ENCODE peak calls at places on chromosomes 4 and X, in five cellular contexts. One of them, this sample, is unnamed.
A peak's percentile ranks its signal among the peaks of the same experiment; 100 is the strongest.

GRCh38 chr4:124276461-124276860 is 436.1 kb downstream of the ANKRD50 start:
- DNase-seq in ovary: no peak
- DNase-seq in foreskin fibroblast: peak; percentile 23
- DNase-seq in adrenal gland: no peak
- DNase-seq in progenitor cell of endocrine pancreas: no peak
- DNase-seq in this sample: peak; percentile 43

GRCh38 chr4:24519649-24520048 is 64.7 kb downstream of the DHX15 start:
- DNase-seq in ovary: no peak
- DNase-seq in foreskin fibroblast: peak; percentile 36
- DNase-seq in adrenal gland: no peak
- DNase-seq in progenitor cell of endocrine pancreas: no peak
- DNase-seq in this sample: no peak

GRCh38 chr4:6245246-6246169 is 24.1 kb upstream of the WFS1 start:
- DNase-seq in ovary: no peak
- DNase-seq in foreskin fibroblast: peak; percentile 43
- DNase-seq in adrenal gland: peak; percentile 65
- DNase-seq in progenitor cell of endocrine pancreas: no peak
- DNase-seq in this sample: no peak

GRCh38 chr4:77036206-77036605 is 39.6 kb downstream of the CCNI start:
- DNase-seq in ovary: no peak
- DNase-seq in foreskin fibroblast: peak; percentile 87
- DNase-seq in adrenal gland: no peak
- DNase-seq in progenitor cell of endocrine pancreas: no peak
- DNase-seq in this sample: peak; percentile 88

GRCh38 chrX:42366181-42366580 is 411.8 kb downstream of the PPP1R2C start:
- DNase-seq in ovary: no peak
- DNase-seq in foreskin fibroblast: no peak
- DNase-seq in adrenal gland: no peak
- DNase-seq in progenitor cell of endocrine pancreas: no peak
- DNase-seq in this sample: no peak

GRCh38 chrX:45274576-45274975 is 73.9 kb upstream of the DIPK2B start:
- DNase-seq in ovary: no peak
- DNase-seq in foreskin fibroblast: peak; percentile 38
- DNase-seq in adrenal gland: no peak
- DNase-seq in progenitor cell of endocrine pancreas: no peak
- DNase-seq in this sample: no peak

GRCh38 chrX:11406109-11406755 is 113.0 kb downstream of the AMELX start:
- DNase-seq in ovary: no peak
- DNase-seq in foreskin fibroblast: no peak
- DNase-seq in adrenal gland: no peak
- DNase-seq in progenitor cell of endocrine pancreas: no peak
- DNase-seq in this sample: peak; percentile 21

GRCh38 chr4:118282692-118283091 is 70.1 kb downstream of the PRSS12 start:
- DNase-seq in ovary: no peak
- DNase-seq in foreskin fibroblast: peak; percentile 89
- DNase-seq in adrenal gland: no peak
- DNase-seq in progenitor cell of endocrine pancreas: no peak
- DNase-seq in this sample: peak; percentile 68

GRCh38 chr4:138090145-138090917 is 151.8 kb downstream of the SLC7A11 start:
- DNase-seq in ovary: peak; percentile 48
- DNase-seq in foreskin fibroblast: peak; percentile 89
- DNase-seq in adrenal gland: peak; percentile 77
- DNase-seq in progenitor cell of endocrine pancreas: peak; percentile 52
- DNase-seq in this sample: peak; percentile 79

GRCh38 chrX:17584248-17584681 is 153.0 kb upstream of the SCML1 start:
- DNase-seq in ovary: no peak
- DNase-seq in foreskin fibroblast: peak; percentile 56
- DNase-seq in adrenal gland: no peak
- DNase-seq in progenitor cell of endocrine pancreas: no peak
- DNase-seq in this sample: peak; percentile 62

GRCh38 chr4:148235809-148236208 is 206.4 kb downstream of the NR3C2 start:
- DNase-seq in ovary: no peak
- DNase-seq in foreskin fibroblast: no peak
- DNase-seq in adrenal gland: no peak
- DNase-seq in progenitor cell of endocrine pancreas: no peak
- DNase-seq in this sample: no peak

GRCh38 chrX:136999021-136999420 is 34.8 kb downstream of the GPR101 start:
- DNase-seq in ovary: no peak
- DNase-seq in foreskin fibroblast: no peak
- DNase-seq in adrenal gland: no peak
- DNase-seq in progenitor cell of endocrine pancreas: no peak
- DNase-seq in this sample: no peak

GRCh38 chrX:3176439-3176820 is 135.2 kb downstream of the ARSF start:
- DNase-seq in ovary: no peak
- DNase-seq in foreskin fibroblast: peak; percentile 59
- DNase-seq in adrenal gland: no peak
- DNase-seq in progenitor cell of endocrine pancreas: no peak
- DNase-seq in this sample: peak; percentile 36

GRCh38 chrX:101190736-101191135 is 28.9 kb upstream of the DRP2 start:
- DNase-seq in ovary: no peak
- DNase-seq in foreskin fibroblast: no peak
- DNase-seq in adrenal gland: no peak
- DNase-seq in progenitor cell of endocrine pancreas: no peak
- DNase-seq in this sample: no peak

GRCh38 chrX:45006002-45006800 is 133.2 kb downstream of the KDM6A start:
- DNase-seq in ovary: no peak
- DNase-seq in foreskin fibroblast: no peak
- DNase-seq in adrenal gland: no peak
- DNase-seq in progenitor cell of endocrine pancreas: no peak
- DNase-seq in this sample: peak; percentile 33

GRCh38 chr4:112077743-112078142 is 67.5 kb upstream of the FAM241A start:
- DNase-seq in ovary: no peak
- DNase-seq in foreskin fibroblast: no peak
- DNase-seq in adrenal gland: no peak
- DNase-seq in progenitor cell of endocrine pancreas: no peak
- DNase-seq in this sample: no peak

GRCh38 chrX:95762716-95763115 is 921.9 kb upstream of the DIAPH2 start:
- DNase-seq in ovary: no peak
- DNase-seq in foreskin fibroblast: no peak
- DNase-seq in adrenal gland: no peak
- DNase-seq in progenitor cell of endocrine pancreas: no peak
- DNase-seq in this sample: no peak

GRCh38 chr4:6200922-6201362 is 593 bp upstream of the JAKMIP1 start:
- DNase-seq in ovary: no peak
- DNase-seq in foreskin fibroblast: no peak
- DNase-seq in adrenal gland: no peak
- DNase-seq in progenitor cell of endocrine pancreas: no peak
- DNase-seq in this sample: no peak

GRCh38 chr4:73944061-73944875 is 37.6 kb downstream of the PF4 start:
- DNase-seq in ovary: peak; percentile 31
- DNase-seq in foreskin fibroblast: peak; percentile 50
- DNase-seq in adrenal gland: no peak
- DNase-seq in progenitor cell of endocrine pancreas: no peak
- DNase-seq in this sample: no peak

GRCh38 chr4:5041609-5042234 is 9.6 kb upstream of the STK32B start:
- DNase-seq in ovary: no peak
- DNase-seq in foreskin fibroblast: no peak
- DNase-seq in adrenal gland: peak; percentile 3
- DNase-seq in progenitor cell of endocrine pancreas: no peak
- DNase-seq in this sample: no peak

GRCh38 chrX:130994671-130995070 is 63.5 kb upstream of the ARHGAP36 start:
- DNase-seq in ovary: no peak
- DNase-seq in foreskin fibroblast: peak; percentile 7
- DNase-seq in adrenal gland: no peak
- DNase-seq in progenitor cell of endocrine pancreas: peak; percentile 20
- DNase-seq in this sample: no peak

GRCh38 chrX:134931550-134931949 is 59.2 kb upstream of the SMIM10 start:
- DNase-seq in ovary: no peak
- DNase-seq in foreskin fibroblast: no peak
- DNase-seq in adrenal gland: no peak
- DNase-seq in progenitor cell of endocrine pancreas: no peak
- DNase-seq in this sample: no peak

GRCh38 chr4:37780444-37781133 is 45.9 kb upstream of the PGM2 start:
- DNase-seq in ovary: no peak
- DNase-seq in foreskin fibroblast: peak; percentile 23
- DNase-seq in adrenal gland: no peak
- DNase-seq in progenitor cell of endocrine pancreas: no peak
- DNase-seq in this sample: no peak

GRCh38 chr4:57078685-57079521 is 31.3 kb downstream of the IGFBP7 start:
- DNase-seq in ovary: no peak
- DNase-seq in foreskin fibroblast: no peak
- DNase-seq in adrenal gland: no peak
- DNase-seq in progenitor cell of endocrine pancreas: no peak
- DNase-seq in this sample: no peak

GRCh38 chrX:118337687-118338086 is 8.2 kb upstream of the WDR44 start:
- DNase-seq in ovary: no peak
- DNase-seq in foreskin fibroblast: no peak
- DNase-seq in adrenal gland: no peak
- DNase-seq in progenitor cell of endocrine pancreas: no peak
- DNase-seq in this sample: no peak

GRCh38 chrX:15930585-15930984 is 76.0 kb upstream of the AP1S2 start:
- DNase-seq in ovary: no peak
- DNase-seq in foreskin fibroblast: peak; percentile 50
- DNase-seq in adrenal gland: no peak
- DNase-seq in progenitor cell of endocrine pancreas: no peak
- DNase-seq in this sample: no peak

GRCh38 chrX:13078739-13079444 is 34.5 kb upstream of the FAM9C start:
- DNase-seq in ovary: peak; percentile 57
- DNase-seq in foreskin fibroblast: peak; percentile 83
- DNase-seq in adrenal gland: peak; percentile 72
- DNase-seq in progenitor cell of endocrine pancreas: no peak
- DNase-seq in this sample: peak; percentile 60

GRCh38 chr4:119103263-119103662 is 32.4 kb upstream of the MYOZ2 start:
- DNase-seq in ovary: no peak
- DNase-seq in foreskin fibroblast: peak; percentile 94
- DNase-seq in adrenal gland: no peak
- DNase-seq in progenitor cell of endocrine pancreas: no peak
- DNase-seq in this sample: peak; percentile 98

GRCh38 chrX:49171752-49172279 is at the start of gene PLP2:
- DNase-seq in ovary: peak; percentile 75
- DNase-seq in foreskin fibroblast: peak; percentile 79
- DNase-seq in adrenal gland: no peak
- DNase-seq in progenitor cell of endocrine pancreas: no peak
- DNase-seq in this sample: peak; percentile 53

GRCh38 chr4:163331629-163332360 is 601 bp downstream of the NPY1R start:
- DNase-seq in ovary: peak; percentile 29
- DNase-seq in foreskin fibroblast: peak; percentile 37
- DNase-seq in adrenal gland: no peak
- DNase-seq in progenitor cell of endocrine pancreas: peak; percentile 38
- DNase-seq in this sample: no peak

GRCh38 chr4:163330828-163331628 is 1.4 kb downstream of the NPY1R start:
- DNase-seq in ovary: no peak
- DNase-seq in foreskin fibroblast: no peak
- DNase-seq in adrenal gland: no peak
- DNase-seq in progenitor cell of endocrine pancreas: no peak
- DNase-seq in this sample: no peak

GRCh38 chr4:163335384-163335783 is 3.0 kb upstream of the NPY1R start:
- DNase-seq in ovary: no peak
- DNase-seq in foreskin fibroblast: no peak
- DNase-seq in adrenal gland: no peak
- DNase-seq in progenitor cell of endocrine pancreas: no peak
- DNase-seq in this sample: no peak

GRCh38 chr4:163332526-163333405 is at the start of gene NPY1R:
- DNase-seq in ovary: peak; percentile 61
- DNase-seq in foreskin fibroblast: peak; percentile 86
- DNase-seq in adrenal gland: peak; percentile 92
- DNase-seq in progenitor cell of endocrine pancreas: peak; percentile 67
- DNase-seq in this sample: peak; percentile 78
- TF ChIP-seq CTCF in ovary: no peak
- TF ChIP-seq CTCF in foreskin fibroblast: peak; percentile 77
- TF ChIP-seq CTCF in adrenal gland: peak; percentile 64
- TF ChIP-seq CTCF in progenitor cell of endocrine pancreas: peak; percentile 78
- TF ChIP-seq CTCF in this sample: peak; percentile 85

DNA sequence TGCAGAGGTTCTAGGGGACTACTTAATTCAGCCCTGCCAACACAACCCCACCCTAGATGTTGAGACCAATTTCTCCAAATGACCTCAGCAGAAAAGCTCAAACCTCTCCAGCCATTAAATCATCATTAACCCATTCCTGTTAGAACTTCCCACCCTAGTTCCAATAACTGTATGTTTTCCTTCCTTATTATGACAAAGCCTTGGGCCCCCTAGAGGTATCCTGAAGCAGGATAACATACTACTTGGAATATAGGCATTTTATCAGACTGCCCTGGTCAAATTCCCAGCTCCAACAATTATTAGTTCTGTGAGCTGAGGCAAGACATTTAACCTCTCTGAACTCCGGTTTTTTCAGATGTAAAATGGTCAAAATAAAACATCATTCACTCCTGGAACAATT is 244.6 kb upstream of the TENM3 start:
- DNase-seq in ovary: no peak
- DNase-seq in foreskin fibroblast: peak; percentile 1
- DNase-seq in adrenal gland: no peak
- DNase-seq in progenitor cell of endocrine pancreas: no peak
- DNase-seq in this sample: no peak
- TF ChIP-seq CTCF in ovary: no peak
- TF ChIP-seq CTCF in foreskin fibroblast: peak; percentile 17
- TF ChIP-seq CTCF in adrenal gland: no peak
- TF ChIP-seq CTCF in progenitor cell of endocrine pancreas: no peak
- TF ChIP-seq CTCF in this sample: peak; percentile 58

DNA sequence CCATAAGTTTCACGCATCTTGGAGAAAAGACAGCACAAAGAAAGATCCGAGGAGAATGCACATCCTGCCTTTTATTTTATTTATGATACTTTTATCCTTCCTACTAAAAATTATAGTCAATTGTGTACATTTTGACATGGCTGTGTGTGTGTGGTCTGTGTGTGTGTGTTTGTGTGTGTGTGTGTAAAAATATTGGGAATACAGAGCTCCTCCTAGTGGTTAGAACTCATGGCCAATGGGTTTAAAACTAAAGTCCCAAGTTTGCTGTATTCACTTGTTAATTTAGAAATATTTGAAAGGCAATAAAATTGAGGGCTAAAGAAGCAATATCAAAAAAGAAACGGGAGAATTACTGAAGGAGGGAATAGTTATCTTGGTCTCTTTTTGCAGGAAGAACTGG is 47.5 kb downstream of the NKX6-1 start:
- DNase-seq in ovary: no peak
- DNase-seq in foreskin fibroblast: peak; percentile 2
- DNase-seq in adrenal gland: no peak
- DNase-seq in progenitor cell of endocrine pancreas: no peak
- DNase-seq in this sample: no peak
- TF ChIP-seq CTCF in ovary: no peak
- TF ChIP-seq CTCF in foreskin fibroblast: peak; percentile 56
- TF ChIP-seq CTCF in adrenal gland: no peak
- TF ChIP-seq CTCF in progenitor cell of endocrine pancreas: peak; percentile 57
- TF ChIP-seq CTCF in this sample: peak; percentile 73

GRCh38 chr4:35939746-35940145 is 304.6 kb downstream of the ARAP2 start:
- DNase-seq in ovary: no peak
- DNase-seq in foreskin fibroblast: no peak
- DNase-seq in adrenal gland: no peak
- DNase-seq in progenitor cell of endocrine pancreas: no peak
- DNase-seq in this sample: no peak

DNA sequence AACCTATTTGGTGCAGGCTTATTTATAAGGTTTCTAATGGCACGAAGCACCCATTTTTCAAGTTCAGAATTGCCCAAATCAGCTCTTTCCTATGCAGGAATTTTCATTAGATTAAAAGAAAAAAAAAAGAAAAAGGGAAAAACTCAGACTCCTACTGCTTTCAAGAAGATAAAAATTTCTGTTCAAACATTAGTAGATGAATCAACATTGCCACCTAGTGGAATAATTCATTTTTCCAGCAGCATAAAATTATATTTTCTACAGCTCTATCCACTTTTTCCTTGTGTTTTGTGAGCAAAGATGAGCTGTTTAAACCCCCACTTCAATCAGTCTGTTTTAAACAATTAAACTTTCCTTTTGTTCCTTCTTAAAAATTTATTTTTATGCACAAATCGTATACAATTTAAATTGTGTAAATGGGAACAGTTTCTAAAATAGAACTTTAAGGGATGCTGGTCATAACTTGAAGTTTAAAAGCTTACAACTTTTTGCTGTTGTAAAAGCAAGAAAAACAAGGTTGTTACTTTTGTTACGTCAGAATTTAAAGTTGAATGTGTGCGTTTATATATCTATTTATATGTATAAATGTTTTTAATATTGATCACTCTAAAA is 309.8 kb downstream of the ARAP2 start:
- DNase-seq in ovary: no peak
- DNase-seq in foreskin fibroblast: peak; percentile 30
- DNase-seq in adrenal gland: no peak
- DNase-seq in progenitor cell of endocrine pancreas: no peak
- DNase-seq in this sample: peak; percentile 28
- TF ChIP-seq CTCF in ovary: no peak
- TF ChIP-seq CTCF in foreskin fibroblast: peak; percentile 31
- TF ChIP-seq CTCF in adrenal gland: peak; percentile 43
- TF ChIP-seq CTCF in progenitor cell of endocrine pancreas: peak; percentile 74
- TF ChIP-seq CTCF in this sample: peak; percentile 84